ENCODE peak calls at places on chromosome 5, in nine cellular contexts. J is sigmoid colon, N is cardiac muscle cell, M is dorsolateral prefrontal cortex, U is suprapubic skin, F is IMR-90, X is breast epithelium, I is HCT116, Z is upper lobe of right lung. Y is an unnamed sample.

GRCh38 chr5:170434953-170435605 is 45.9 kb upstream of the KCNMB1 start:
- DNase-seq in J (peak; percentile 80), N (peak; percentile 74), M (peak; percentile 55), U (no peak), F (peak; percentile 37), X (peak; percentile 59), I (peak; percentile 32), Z (peak; percentile 77), Y (peak; percentile 78)

GRCh38 chr5:154296525-154297159 is 106.1 kb downstream of the GALNT10 start:
- DNase-seq in J (no peak), N (no peak), M (no peak), U (no peak), F (no peak), X (no peak), I (no peak), Z (no peak), Y (no peak)

GRCh38 chr5:141603912-141604311 is 14.9 kb downstream of the DIAPH1 start:
- DNase-seq in J (no peak), N (no peak), M (no peak), U (no peak), F (no peak), X (no peak), I (no peak), Z (no peak), Y (no peak)

GRCh38 chr5:162240734-162241133 is 173.2 kb downstream of the GABRG2 start:
- DNase-seq in J (no peak), N (no peak), M (no peak), U (no peak), F (no peak), X (no peak), I (no peak), Z (no peak), Y (no peak)

GRCh38 chr5:66129184-66129583 is 14.9 kb upstream of the SREK1 start:
- DNase-seq in J (no peak), N (no peak), M (no peak), U (no peak), F (no peak), X (no peak), I (no peak), Z (no peak), Y (no peak)

GRCh38 chr5:59592101-59592500 is 301.4 kb downstream of the PDE4D start:
- DNase-seq in J (no peak), N (peak; percentile 22), M (no peak), U (no peak), F (peak; percentile 25), X (no peak), I (no peak), Z (no peak), Y (peak; percentile 48)

GRCh38 chr5:154044099-154044498 is 5.3 kb downstream of the MFAP3 start:
- DNase-seq in J (no peak), N (no peak), M (no peak), U (no peak), F (no peak), X (no peak), I (no peak), Z (no peak), Y (no peak)

GRCh38 chr5:51034501-51034900 is 348.7 kb upstream of the ISL1 start:
- DNase-seq in J (no peak), N (no peak), M (no peak), U (no peak), F (no peak), X (no peak), I (no peak), Z (no peak), Y (no peak)

GRCh38 chr5:76542887-76543690 is 80.1 kb downstream of the F2RL2 start:
- DNase-seq in J (no peak), N (no peak), M (no peak), U (no peak), F (peak; percentile 18), X (no peak), I (no peak), Z (peak; percentile 69), Y (no peak)

GRCh38 chr5:96177303-96177869 is 215.7 kb upstream of the ELL2 start:
- DNase-seq in J (no peak), N (no peak), M (no peak), U (no peak), F (peak; percentile 91), X (no peak), I (peak; percentile 12), Z (no peak), Y (peak; percentile 97)

GRCh38 chr5:148991606-148992005 is 71.3 kb downstream of the SH3TC2 start:
- DNase-seq in J (no peak), N (no peak), M (no peak), U (no peak), F (peak; percentile 50), X (no peak), I (no peak), Z (no peak), Y (peak; percentile 49)

GRCh38 chr5:175002128-175002527 is 277.7 kb downstream of the MSX2 start:
- DNase-seq in J (no peak), N (no peak), M (no peak), U (no peak), F (no peak), X (no peak), I (no peak), Z (no peak), Y (no peak)

GRCh38 chr5:9712506-9713285 is 82.5 kb upstream of the TAS2R1 start:
- DNase-seq in J (no peak), N (no peak), M (peak; percentile 16), U (no peak), F (peak; percentile 98), X (no peak), I (no peak), Z (no peak), Y (peak; percentile 44)

GRCh38 chr5:132753135-132753987 is 6.1 kb downstream of the CCNI2 start:
- DNase-seq in J (peak; percentile 46), N (no peak), M (peak; percentile 72), U (no peak), F (no peak), X (no peak), I (no peak), Z (no peak), Y (no peak)
- TF ChIP-seq CTCF in J (no peak), N (no peak), M (peak; percentile 39), U (no peak), F (peak; percentile 40), X (no peak), I (no peak), Z (no peak), Y (no peak)

GRCh38 chr5:105956456-105957177 is 1714.1 kb downstream of the EFNA5 start:
- DNase-seq in J (no peak), N (no peak), M (no peak), U (no peak), F (peak; percentile 35), X (no peak), I (no peak), Z (no peak), Y (no peak)
- H3K27ac ChIP-seq in J (no peak overlapping the region), N (no peak overlapping the region), M (no peak overlapping the region), U (no peak overlapping the region), F (no peak overlapping the region), X (no peak overlapping the region), I (no peak overlapping the region), Z (no peak overlapping the region), Y (no peak overlapping the region)

GRCh38 chr5:139038618-139039305 is 159.4 kb downstream of the SIL1 start:
- DNase-seq in J (no peak), N (no peak), M (no peak), U (no peak), F (no peak), X (no peak), I (no peak), Z (no peak), Y (no peak)
- TF ChIP-seq CTCF in J (no peak), N (no peak), M (no peak), U (no peak), F (no peak), X (no peak), I (peak; percentile 43), Z (no peak), Y (no peak)

GRCh38 chr5:39758426-39758825 is 333.6 kb upstream of the DAB2 start:
- DNase-seq in J (no peak), N (no peak), M (no peak), U (no peak), F (no peak), X (no peak), I (no peak), Z (no peak), Y (no peak)

GRCh38 chr5:39760385-39761198 is 335.8 kb upstream of the DAB2 start:
- DNase-seq in J (no peak), N (no peak), M (no peak), U (peak; percentile 67), F (peak; percentile 94), X (no peak), I (no peak), Z (no peak), Y (peak; percentile 18)

GRCh38 chr5:39762761-39763160 is 338.0 kb upstream of the DAB2 start:
- DNase-seq in J (no peak), N (no peak), M (no peak), U (no peak), F (no peak), X (no peak), I (no peak), Z (no peak), Y (no peak)

GRCh38 chr5:39759696-39760095 is 334.9 kb upstream of the DAB2 start:
- DNase-seq in J (no peak), N (no peak), M (no peak), U (no peak), F (no peak), X (no peak), I (no peak), Z (no peak), Y (no peak)

DNA sequence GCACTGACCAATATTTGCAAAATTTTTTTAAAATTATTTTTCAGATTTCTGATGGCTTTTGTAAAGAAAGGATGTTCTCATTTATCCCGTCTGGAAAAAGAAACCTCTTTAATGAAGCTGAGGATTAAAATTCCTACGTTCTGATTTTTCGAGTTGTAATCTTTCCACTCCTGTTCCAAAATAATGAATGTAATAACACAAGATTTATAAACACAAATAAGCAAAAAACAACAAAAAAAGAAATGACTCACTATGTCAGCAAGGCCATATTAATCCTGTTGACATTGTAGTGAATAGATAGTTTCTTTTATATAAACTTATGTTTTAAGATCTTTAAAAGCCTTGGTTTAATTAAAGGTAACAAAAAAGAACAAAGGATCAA is 336.4 kb upstream of the DAB2 start:
- DNase-seq in J (no peak), N (no peak), M (no peak), U (no peak), F (no peak), X (no peak), I (no peak), Z (no peak), Y (no peak)
- H3K27ac ChIP-seq in J (no peak overlapping the region), N (no peak overlapping the region), M (no peak overlapping the region), U (peak overlapping the region; percentile 72), F (peak overlapping the region; percentile 79), X (peak overlapping the region; percentile 84), I (no peak overlapping the region), Z (peak overlapping the region; percentile 33), Y (no peak overlapping the region)